ENCODE peak calls at places on chromosomes 7 and 10, in four cellular contexts. O, P, S and B are unnamed samples.

GRCh38 chr10:117980755-117981525 is 65.8 kb downstream of the RAB11FIP2 start:
- DNase-seq in O (no peak), P (no peak), S (no peak), B (no peak)

GRCh38 chr7:104657134-104657533 is 328.7 kb downstream of the LHFPL3 start:
- DNase-seq in O (no peak), P (no peak), S (no peak), B (no peak)

GRCh38 chr10:102580230-102580629 is 64.0 kb upstream of the TRIM8 start:
- DNase-seq in O (no peak), P (no peak), S (no peak), B (no peak)

GRCh38 chr7:104956753-104957450 is 57.1 kb upstream of the KMT2E start:
- DNase-seq in O (no peak), P (peak; percentile 62), S (no peak), B (peak; percentile 58)

GRCh38 chr7:27917774-27918314 is 177.9 kb downstream of the TAX1BP1 start:
- DNase-seq in O (no peak), P (peak; percentile 68), S (peak; percentile 82), B (no peak)

GRCh38 chr7:98862203-98862602 is 7.6 kb downstream of the TMEM130 start:
- DNase-seq in O (no peak), P (no peak), S (no peak), B (no peak)

GRCh38 chr7:4840097-4840501 is 21.7 kb downstream of the PAPOLB start:
- DNase-seq in O (no peak), P (no peak), S (no peak), B (no peak)

GRCh38 chr7:134787064-134787463 is 7.6 kb downstream of the CALD1 start:
- DNase-seq in O (no peak), P (no peak), S (no peak), B (no peak)

GRCh38 chr7:98731651-98732050 is 114.6 kb downstream of the NPTX2 start:
- DNase-seq in O (no peak), P (no peak), S (no peak), B (no peak)

GRCh38 chr7:2281556-2281955 is 32.7 kb downstream of the SNX8 start:
- DNase-seq in O (peak; percentile 13), P (no peak), S (no peak), B (no peak)

GRCh38 chr10:94183666-94184264 is 179.0 kb downstream of the NOC3L start:
- DNase-seq in O (no peak), P (peak; percentile 97), S (peak; percentile 47), B (no peak)

DNA sequence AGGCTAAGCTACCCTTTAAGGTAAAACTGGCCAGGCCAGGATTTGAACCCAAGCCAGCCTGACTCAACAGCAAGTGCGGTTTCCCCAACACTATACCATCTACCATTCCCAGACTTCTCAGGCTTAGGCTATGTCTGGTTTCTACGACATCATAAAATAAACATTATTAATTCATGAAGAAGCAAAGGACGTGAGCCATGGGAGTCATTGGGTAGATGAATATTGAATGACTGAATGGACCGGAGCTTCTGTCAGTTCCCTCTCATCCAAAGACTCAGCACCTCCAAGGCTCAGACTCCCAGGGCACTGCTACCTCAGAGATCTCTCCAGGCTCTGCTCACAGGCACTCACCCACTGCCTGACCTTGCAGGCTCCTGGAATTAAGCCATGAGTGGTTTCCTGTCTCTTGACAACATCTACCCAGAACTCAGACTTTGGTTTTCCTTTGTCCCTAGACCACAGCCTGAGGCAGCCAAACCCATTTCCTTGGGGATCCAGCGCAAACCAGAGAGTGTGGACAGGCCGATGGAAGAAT is 64.6 kb upstream of the STEAP1B start:
- DNase-seq in O (peak; percentile 47), P (peak; percentile 77), S (peak; percentile 65), B (no peak)
- TF ChIP-seq CTCF in O (no peak), P (no peak), S (no peak), B (no peak)

DNA sequence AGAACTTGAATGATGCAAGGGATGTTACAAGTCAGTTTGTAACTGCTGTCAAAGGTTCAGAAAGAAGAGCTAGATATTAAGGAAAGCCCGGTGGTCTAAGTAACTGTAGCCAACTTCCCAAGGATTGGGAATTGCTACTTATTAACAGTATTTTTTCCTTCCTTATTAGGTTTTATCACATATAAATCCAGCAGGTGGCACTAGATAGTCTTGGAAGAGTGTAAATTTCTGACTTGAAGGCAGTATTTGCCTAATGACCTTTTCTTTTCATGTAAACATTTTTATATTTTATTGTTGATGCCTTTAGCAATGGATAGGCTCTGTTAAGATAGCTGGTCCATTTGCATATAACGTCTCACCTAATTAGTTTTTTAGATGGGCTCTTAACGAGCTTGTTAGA is 51.2 kb downstream of the ANLN start:
- DNase-seq in O (no peak), P (peak; percentile 39), S (peak; percentile 51), B (peak; percentile 10)
- TF ChIP-seq CTCF in O (peak; percentile 57), P (peak; percentile 40), S (peak; percentile 74), B (no peak)

DNA sequence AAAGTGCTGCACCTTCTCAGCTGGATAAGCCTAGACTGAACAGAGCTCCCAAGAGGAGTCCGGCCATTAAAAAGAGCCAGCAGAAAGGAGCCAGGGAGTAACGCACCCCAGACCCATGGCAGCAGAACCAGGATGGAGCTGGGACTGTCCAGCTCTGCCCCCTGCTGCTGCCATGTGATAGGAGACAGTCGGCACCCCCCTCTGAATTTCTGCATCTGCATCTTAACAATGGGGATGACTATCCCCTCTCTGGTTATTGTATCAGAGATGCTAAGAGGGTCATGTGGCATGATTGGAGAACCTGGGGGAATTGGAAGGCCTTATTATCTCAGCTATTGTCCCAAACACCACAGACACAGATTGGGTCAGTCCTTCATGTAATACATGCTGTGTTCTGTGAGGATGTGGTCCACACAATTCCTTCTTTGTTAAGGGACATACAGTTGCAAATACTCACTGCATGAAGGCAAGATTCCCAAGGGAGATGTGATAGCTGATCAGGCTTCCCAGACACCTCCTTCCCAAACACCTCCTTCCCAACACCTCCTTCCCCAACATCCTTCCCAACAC is 29.3 kb downstream of the PLEKHS1 start:
- DNase-seq in O (no peak), P (no peak), S (no peak), B (no peak)
- TF ChIP-seq CTCF in O (peak; percentile 12), P (no peak), S (no peak), B (no peak)

GRCh38 chr10:130570119-130570518 is 433.9 kb downstream of the GLRX3 start:
- DNase-seq in O (no peak), P (no peak), S (no peak), B (no peak)

GRCh38 chr10:130573446-130573845 is 437.3 kb downstream of the GLRX3 start:
- DNase-seq in O (no peak), P (no peak), S (no peak), B (no peak)

GRCh38 chr10:130567436-130567835 is 431.2 kb downstream of the GLRX3 start:
- DNase-seq in O (no peak), P (no peak), S (no peak), B (no peak)

GRCh38 chr10:130571674-130572073 is 435.5 kb downstream of the GLRX3 start:
- DNase-seq in O (no peak), P (no peak), S (no peak), B (no peak)

GRCh38 chr10:130568246-130568645 is 432.1 kb downstream of the GLRX3 start:
- DNase-seq in O (no peak), P (no peak), S (no peak), B (no peak)
- TF ChIP-seq CTCF in O (no peak), P (no peak), S (no peak), B (no peak)